ENCODE peak calls at places on chromosome 10, in seven cellular contexts. P is RWPE2, H is hepatocyte, S is HAP-1, T is breast epithelium, D is heart right ventricle, Z is PC-3. Q is an unnamed sample. For H3K4me1, the result is how much of the 10 kb centered on the place peaks cover.

GRCh38 chr10:124063736-124064135 is 29.7 kb downstream of the CHST15 start:
- DNase-seq in P (no peak), H (peak), S (no peak), T (no peak), D (no peak), Z (peak), Q (no peak)

GRCh38 chr10:65396997-65397396 is 1528.8 kb upstream of the LRRTM3 start:
- DNase-seq in P (no peak), H (no peak), S (no peak), T (no peak), D (no peak), Z (no peak), Q (no peak)

GRCh38 chr10:69994262-69994661 is 58.4 kb upstream of the MACROH2A2 start:
- DNase-seq in P (no peak), H (peak), S (peak), T (no peak), D (peak), Z (peak), Q (no peak)

GRCh38 chr10:8544057-8544380 is 489.5 kb downstream of the GATA3 start:
- DNase-seq in P (no peak), H (peak), S (no peak), T (no peak), D (no peak), Z (peak), Q (no peak)

GRCh38 chr10:102283488-102283887 is 38.2 kb downstream of the GBF1 start:
- DNase-seq in P (no peak), H (no peak), S (no peak), T (no peak), D (no peak), Z (no peak), Q (no peak)

GRCh38 chr10:86362566-86363183 is 3.9 kb downstream of the GRID1 start:
- DNase-seq in P (peak), H (no peak), S (no peak), T (peak), D (no peak), Z (no peak), Q (no peak)

GRCh38 chr10:70241081-70241480 is 7.9 kb upstream of the PPA1 start:
- DNase-seq in P (no peak), H (no peak), S (no peak), T (no peak), D (no peak), Z (no peak), Q (no peak)

GRCh38 chr10:100101526-100102076 is 19.9 kb upstream of the CPN1 start:
- DNase-seq in P (no peak), H (peak), S (no peak), T (no peak), D (no peak), Z (peak), Q (no peak)

GRCh38 chr10:57825015-57825414 is 442.7 kb downstream of the IPMK start:
- DNase-seq in P (no peak), H (no peak), S (no peak), T (no peak), D (no peak), Z (no peak), Q (no peak)

GRCh38 chr10:47354162-47354561 is 6.0 kb downstream of the RBP3 start:
- DNase-seq in P (peak), H (peak), S (no peak), T (no peak), D (no peak), Z (peak), Q (no peak)

GRCh38 chr10:14022052-14022451 is 308.7 kb downstream of the FRMD4A start:
- DNase-seq in P (no peak), H (no peak), S (no peak), T (no peak), D (no peak), Z (no peak), Q (no peak)

GRCh38 chr10:15609291-15609690 is 110.4 kb downstream of the ITGA8 start:
- DNase-seq in P (no peak), H (no peak), S (no peak), T (no peak), D (no peak), Z (no peak), Q (no peak)

GRCh38 chr10:21488246-21488953 is 37.1 kb downstream of the SKIDA1 start:
- DNase-seq in P (no peak), H (no peak), S (no peak), T (no peak), D (no peak), Z (no peak), Q (no peak)

GRCh38 chr10:13206546-13207443 is 27.4 kb downstream of the UCMA start:
- DNase-seq in P (no peak), H (peak), S (no peak), T (no peak), D (no peak), Z (peak), Q (no peak)

GRCh38 chr10:8543361-8544056 is 489.0 kb downstream of the GATA3 start:
- DNase-seq in P (no peak), H (peak), S (no peak), T (peak), D (no peak), Z (peak), Q (no peak)

GRCh38 chr10:97163646-97164535 is 21.9 kb downstream of the SLIT1 start:
- DNase-seq in P (no peak), H (no peak), S (no peak), T (peak), D (no peak), Z (no peak), Q (no peak)

GRCh38 chr10:113301342-113301984 is 251.4 kb upstream of the HABP2 start:
- DNase-seq in P (no peak), H (no peak), S (peak), T (no peak), D (no peak), Z (no peak), Q (no peak)

GRCh38 chr10:86251426-86251825 is 115.2 kb downstream of the GRID1 start:
- DNase-seq in P (no peak), H (no peak), S (no peak), T (no peak), D (no peak), Z (no peak), Q (no peak)

GRCh38 chr10:88066876-88067275 is 203.5 kb downstream of the PTEN start:
- DNase-seq in P (no peak), H (no peak), S (no peak), T (no peak), D (no peak), Z (no peak), Q (no peak)

GRCh38 chr10:78029294-78030226 is at the start of gene POLR3A:
- DNase-seq in P (peak), H (peak), S (peak), T (peak), D (peak), Z (peak), Q (peak)

GRCh38 chr10:5064656-5065055 is 29.6 kb upstream of the AKR1C3 start:
- DNase-seq in P (no peak), H (no peak), S (no peak), T (no peak), D (no peak), Z (no peak), Q (no peak)

GRCh38 chr10:131762789-131763696 is 137.8 kb upstream of the PPP2R2D start:
- DNase-seq in P (no peak), H (no peak), S (no peak), T (no peak), D (no peak), Z (no peak), Q (no peak)

GRCh38 chr10:132590752-132591121 is 53.1 kb downstream of the INPP5A start:
- DNase-seq in P (no peak), H (no peak), S (no peak), T (no peak), D (no peak), Z (no peak), Q (no peak)

GRCh38 chr10:88226891-88227290 is 356.2 kb downstream of the RNLS start:
- DNase-seq in P (no peak), H (no peak), S (no peak), T (no peak), D (no peak), Z (no peak), Q (no peak)

GRCh38 chr10:67612577-67613537 is 83.1 kb downstream of the CTNNA3 start:
- DNase-seq in P (no peak), H (no peak), S (no peak), T (no peak), D (no peak), Z (peak), Q (peak)

GRCh38 chr10:95445223-95445836 is 115.8 kb downstream of the SORBS1 start:
- DNase-seq in P (no peak), H (peak), S (no peak), T (peak), D (peak), Z (peak), Q (no peak)

GRCh38 chr10:124693801-124694416 is 50.3 kb downstream of the FAM53B start:
- DNase-seq in P (no peak), H (no peak), S (no peak), T (no peak), D (no peak), Z (no peak), Q (no peak)

GRCh38 chr10:75497997-75498797 is 66.8 kb downstream of the LRMDA start:
- DNase-seq in P (no peak), H (peak), S (no peak), T (no peak), D (no peak), Z (peak), Q (no peak)

GRCh38 chr10:43126759-43127424 is 11.4 kb upstream of the CSGALNACT2 start:
- DNase-seq in P (no peak), H (no peak), S (no peak), T (no peak), D (no peak), Z (no peak), Q (no peak)

GRCh38 chr10:95588025-95588424 is 26.9 kb upstream of the SORBS1 start:
- DNase-seq in P (no peak), H (no peak), S (no peak), T (no peak), D (no peak), Z (peak), Q (no peak)

DNA sequence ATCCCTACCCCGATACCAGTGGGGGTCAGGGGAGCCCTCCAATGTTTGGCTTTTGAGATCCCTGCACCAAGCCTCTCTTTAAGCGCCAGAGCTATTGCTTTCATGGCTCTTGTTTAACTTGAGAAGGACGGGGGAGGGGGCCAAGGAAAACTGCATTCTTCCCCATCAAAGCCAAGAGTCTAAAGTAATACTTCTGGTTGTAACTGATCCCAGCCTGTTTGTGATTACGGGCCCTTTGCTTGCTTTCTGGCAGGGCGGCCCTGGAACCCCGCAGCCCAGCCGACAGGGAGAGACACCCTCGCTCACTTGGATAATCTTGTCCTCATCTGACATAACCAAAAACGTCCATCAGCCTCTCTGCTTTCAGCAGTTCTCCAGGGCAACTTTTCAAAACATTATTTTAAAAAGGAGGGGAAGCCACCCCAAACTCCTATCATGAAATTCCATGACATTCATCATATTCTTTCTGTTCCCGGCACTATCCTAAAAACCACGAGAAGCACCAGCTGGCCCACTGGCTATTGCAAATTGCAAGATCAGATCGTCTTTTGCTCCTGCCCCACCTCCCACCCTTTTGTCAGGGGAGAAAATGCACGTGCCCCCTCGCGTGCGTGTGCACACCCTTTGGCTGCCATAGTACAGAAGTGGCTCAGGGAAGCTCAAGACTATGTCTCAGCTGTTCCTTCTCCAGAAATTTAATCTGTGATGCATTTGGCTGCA is 154.9 kb downstream of the NEURL1 start:
- DNase-seq in P (no peak), H (peak), S (no peak), T (no peak), D (no peak), Z (no peak), Q (no peak)
- H3K4me1 ChIP-seq in P (under half), H (under half), S (under half), T (under half), D (under half), Z (under half), Q (under half)

GRCh38 chr10:129963076-129963830 is 821 bp downstream of the EBF3 start:
- DNase-seq in P (no peak), H (peak), S (peak), T (no peak), D (no peak), Z (no peak), Q (no peak)
- H3K4me3 ChIP-seq in P (peak), H (peak), S (peak), T (peak), D (peak), Z (peak), Q (peak)

GRCh38 chr10:62083868-62084267 is 182.4 kb downstream of the ARID5B start:
- DNase-seq in P (peak), H (peak), S (peak), T (no peak), D (peak), Z (peak), Q (no peak)
- H3K4me1 ChIP-seq in P (under half), H (under half), S (under half), T (under half), D (under half), Z (under half), Q (under half)

GRCh38 chr10:111158601-111159000 is 81.8 kb downstream of the ADRA2A start:
- DNase-seq in P (no peak), H (no peak), S (no peak), T (no peak), D (no peak), Z (no peak), Q (no peak)

DNA sequence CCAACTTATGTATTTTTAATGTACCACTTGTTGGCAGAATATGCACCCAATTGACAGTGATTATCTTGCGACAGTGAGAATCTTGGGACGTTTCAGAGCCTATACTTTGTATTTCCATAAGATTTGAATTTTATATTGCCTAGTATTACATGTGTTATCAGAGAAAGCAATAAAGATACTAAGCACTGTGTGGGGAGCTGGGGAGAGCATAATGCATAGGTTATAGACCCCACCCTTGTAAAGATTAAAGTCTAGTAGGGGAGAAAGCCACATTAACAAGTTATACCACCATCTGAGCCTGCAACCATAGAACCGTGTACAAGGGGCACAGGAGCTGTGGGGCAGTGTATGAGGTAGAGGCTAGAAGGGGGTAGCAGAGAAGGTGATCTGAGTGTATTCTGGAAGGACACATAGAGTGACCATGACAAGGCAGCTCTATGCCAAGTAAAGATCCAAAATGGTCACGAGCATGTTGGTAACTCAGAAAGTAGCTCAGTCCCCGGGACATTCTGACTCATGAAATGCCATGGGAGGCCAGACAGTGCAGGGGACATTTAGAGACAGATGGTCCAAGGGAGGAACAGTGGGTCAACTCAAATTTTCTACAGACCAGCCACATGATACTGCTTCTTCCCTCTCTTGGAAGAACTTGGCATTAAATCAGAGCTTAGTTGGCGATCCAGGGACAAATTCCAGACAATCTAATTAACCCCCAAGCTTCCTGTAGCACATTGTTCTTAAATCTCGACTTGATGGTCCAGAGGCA is 84.5 kb downstream of the ADRA2A start:
- DNase-seq in P (no peak), H (no peak), S (no peak), T (no peak), D (no peak), Z (no peak), Q (no peak)
- H3K4me3 ChIP-seq in P (no peak), H (no peak), S (no peak), T (no peak), D (no peak), Z (no peak), Q (no peak)

DNA sequence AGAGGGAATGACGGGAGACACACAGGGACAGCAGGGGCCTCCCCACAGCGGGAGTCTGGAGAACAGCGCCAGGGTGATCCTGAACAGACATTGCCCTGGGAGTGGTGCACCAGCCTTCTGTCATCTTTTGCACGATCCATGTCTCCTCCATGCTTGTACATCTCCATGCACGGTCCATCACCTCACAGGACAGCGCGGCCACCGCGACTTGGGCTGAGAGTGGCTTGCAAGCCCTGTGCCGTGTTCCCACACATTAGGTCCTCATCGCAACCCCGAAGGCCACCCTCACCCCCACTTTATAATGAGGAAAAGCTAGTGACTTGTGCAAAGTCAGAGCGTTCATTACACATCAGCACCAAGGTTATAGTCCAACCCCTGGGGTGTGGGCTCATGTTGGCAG is 64.7 kb downstream of the CDH23 start:
- DNase-seq in P (no peak), H (no peak), S (no peak), T (no peak), D (no peak), Z (no peak), Q (no peak)
- H3K4me1 ChIP-seq in P (under half), H (under half), S (under half), T (under half), D (under half), Z (under half), Q (under half)

DNA sequence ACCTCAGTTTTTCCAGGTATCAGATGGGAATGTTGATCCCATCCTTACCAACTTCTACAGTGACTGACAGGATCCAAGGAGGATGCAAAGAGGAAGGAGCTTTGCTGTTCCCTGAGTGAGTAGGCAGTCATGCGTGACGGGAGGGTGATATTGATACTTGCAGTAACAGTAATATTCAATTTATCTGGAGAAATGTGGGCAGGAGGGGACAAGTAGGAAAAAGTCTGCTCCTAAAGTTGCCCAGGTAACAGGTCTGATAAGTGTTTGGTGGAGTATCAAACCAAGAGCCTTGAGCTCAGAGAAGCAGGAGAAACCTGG is 3.3 kb upstream of the ZCCHC24 start:
- DNase-seq in P (no peak), H (no peak), S (no peak), T (no peak), D (no peak), Z (no peak), Q (no peak)
- H3K4me3 ChIP-seq in P (no peak), H (no peak), S (no peak), T (no peak), D (no peak), Z (no peak), Q (no peak)

GRCh38 chr10:30134546-30134945 is 75.2 kb upstream of the JCAD start:
- DNase-seq in P (no peak), H (no peak), S (no peak), T (no peak), D (no peak), Z (no peak), Q (no peak)
- H3K4me1 ChIP-seq in P (under half), H (under half), S (under half), T (under half), D (under half), Z (under half), Q (under half)

DNA sequence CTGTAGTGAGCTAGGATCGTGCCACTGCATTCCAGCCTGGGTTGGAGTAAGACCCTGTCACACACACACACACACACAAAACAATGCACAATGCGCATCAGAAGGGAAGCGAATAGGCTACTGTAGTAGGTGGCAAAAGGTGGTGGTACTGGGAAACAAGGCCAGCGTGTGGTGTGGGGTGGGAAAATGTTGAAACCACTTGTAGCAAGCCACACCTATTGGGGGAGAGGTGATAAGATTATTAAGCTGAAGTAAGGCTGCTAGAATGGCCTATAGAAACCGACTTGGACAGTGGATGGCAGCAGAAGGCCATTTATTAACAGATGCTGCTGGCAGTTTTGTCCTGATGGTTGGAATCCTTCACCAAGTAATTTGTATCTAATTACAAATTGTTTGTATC is 7.2 kb upstream of the CHCHD1 start:
- DNase-seq in P (no peak), H (peak), S (no peak), T (no peak), D (no peak), Z (peak), Q (peak)
- H3K4me3 ChIP-seq in P (peak), H (no peak), S (no peak), T (no peak), D (peak), Z (peak), Q (peak)

GRCh38 chr10:110461088-110461487 is 36.6 kb upstream of the DUSP5 start:
- DNase-seq in P (no peak), H (no peak), S (no peak), T (no peak), D (no peak), Z (no peak), Q (no peak)
- H3K4me1 ChIP-seq in P (under half), H (under half), S (under half), T (under half), D (under half), Z (under half), Q (under half)

DNA sequence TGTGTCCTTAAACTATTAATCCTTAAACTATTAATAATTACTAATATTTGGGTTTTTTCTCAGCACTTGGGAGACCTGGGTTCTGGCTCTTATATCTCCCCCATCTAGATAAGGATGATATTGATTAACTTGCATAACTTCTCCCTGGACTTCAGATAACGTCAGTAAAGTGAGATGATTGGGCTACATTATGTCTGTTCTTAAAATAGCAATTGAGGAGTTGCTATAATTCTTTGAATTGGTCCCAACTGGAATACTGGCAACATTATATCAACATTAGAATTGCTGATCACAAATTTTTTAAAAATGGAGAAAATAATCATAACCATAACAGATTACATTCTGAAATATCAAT is 1.9 kb downstream of the APBB1IP start:
- DNase-seq in P (no peak), H (no peak), S (no peak), T (no peak), D (no peak), Z (no peak), Q (no peak)
- H3K4me3 ChIP-seq in P (no peak), H (no peak), S (no peak), T (peak), D (peak), Z (no peak), Q (peak)

Q was measured in CD8-positive, alpha-beta memory T cell.